ENCODE peak calls at places on chromosomes 2 and 18, in ten cellular contexts. W, R, F, G, Y, T, J, L, U and A are unnamed samples.

GRCh38 chr2:30969006-30969405 is 161.8 kb upstream of the CAPN13 start:
- DNase-seq in W (peak), R (no peak), F (no peak), G (no peak), Y (no peak), T (no peak), J (no peak), L (no peak), U (no peak), A (no peak)

GRCh38 chr2:63801455-63801854 is 40.2 kb upstream of the UGP2 start:
- DNase-seq in W (no peak), R (no peak), F (no peak), G (no peak), Y (no peak), T (no peak), J (no peak), L (no peak), U (no peak), A (no peak)

GRCh38 chr18:31042068-31042390 is 513 bp downstream of the DSC3 start:
- DNase-seq in W (no peak), R (no peak), F (no peak), G (no peak), Y (no peak), T (no peak), J (no peak), L (no peak), U (no peak), A (no peak)

GRCh38 chr2:53437371-53437770 is 330.2 kb upstream of the CHAC2 start:
- DNase-seq in W (no peak), R (no peak), F (no peak), G (no peak), Y (no peak), T (no peak), J (no peak), L (no peak), U (no peak), A (no peak)

GRCh38 chr18:72261562-72261961 is 282.6 kb downstream of the CBLN2 start:
- DNase-seq in W (no peak), R (no peak), F (no peak), G (no peak), Y (no peak), T (no peak), J (no peak), L (no peak), U (no peak), A (no peak)

GRCh38 chr18:7021994-7022840 is 95.4 kb downstream of the LAMA1 start:
- DNase-seq in W (peak), R (no peak), F (no peak), G (peak), Y (peak), T (no peak), J (peak), L (peak), U (no peak), A (no peak)

GRCh38 chr2:100407108-100407507 is 10.4 kb downstream of the CHST10 start:
- DNase-seq in W (no peak), R (no peak), F (no peak), G (no peak), Y (no peak), T (no peak), J (no peak), L (no peak), U (no peak), A (no peak)

GRCh38 chr2:127226520-127227263 is 6.6 kb upstream of the CYP27C1 start:
- DNase-seq in W (peak), R (no peak), F (no peak), G (peak), Y (no peak), T (no peak), J (peak), L (no peak), U (no peak), A (no peak)

GRCh38 chr2:2750867-2751714 is 420.0 kb upstream of the MYT1L start:
- DNase-seq in W (no peak), R (no peak), F (no peak), G (no peak), Y (no peak), T (no peak), J (no peak), L (no peak), U (no peak), A (no peak)

GRCh38 chr18:13452448-13452811 is 233.9 kb downstream of the LDLRAD4 start:
- DNase-seq in W (peak), R (no peak), F (no peak), G (no peak), Y (no peak), T (no peak), J (no peak), L (no peak), U (no peak), A (no peak)

GRCh38 chr2:235458839-235459273 is 35.0 kb upstream of the AGAP1 start:
- DNase-seq in W (no peak), R (no peak), F (no peak), G (no peak), Y (no peak), T (no peak), J (no peak), L (peak), U (no peak), A (no peak)

GRCh38 chr2:41968182-41968578 is 79.6 kb upstream of the PKDCC start:
- DNase-seq in W (no peak), R (no peak), F (no peak), G (no peak), Y (no peak), T (no peak), J (no peak), L (no peak), U (no peak), A (no peak)

GRCh38 chr2:13121096-13121495 is 404.4 kb downstream of the TRIB2 start:
- DNase-seq in W (no peak), R (no peak), F (no peak), G (no peak), Y (no peak), T (no peak), J (no peak), L (no peak), U (no peak), A (no peak)